ENCODE peak calls at places on chromosomes 16 and 17, in five cellular contexts. P, O, Z, I and F are unnamed samples.

GRCh38 chr17:36728030-36728991 is 126.9 kb downstream of the MRM1 start:
- DNase-seq in O (no peak), I (no peak), P (no peak), Z (no peak), F (no peak)

GRCh38 chr17:75246404-75246803 is 15.0 kb downstream of the GGA3 start:
- DNase-seq in O (no peak), I (no peak), P (no peak), Z (no peak), F (no peak)

GRCh38 chr17:32275060-32276042 is 9.7 kb downstream of the RHBDL3 start:
- DNase-seq in I (no peak), Z (peak), P (no peak), O (no peak), F (no peak)

GRCh38 chr16:50858877-50859627 is 117.2 kb downstream of the CYLD start:
- DNase-seq in Z (no peak), P (no peak), O (no peak), I (no peak), F (no peak)

GRCh38 chr17:77837917-77838316 is 120.6 kb upstream of the TNRC6C start:
- DNase-seq in Z (peak), P (no peak), O (no peak), I (no peak), F (no peak)

GRCh38 chr16:31201511-31202401 is 804 bp downstream of the PYCARD start:
- DNase-seq in P (peak), O (peak), I (no peak), Z (peak), F (peak)

GRCh38 chr16:59697236-59697635 is 963.1 kb upstream of the GOT2 start:
- DNase-seq in O (no peak), Z (no peak), I (no peak), P (no peak), F (no peak)

GRCh38 chr16:9647981-9648701 is 534.1 kb downstream of the GRIN2A start:
- DNase-seq in Z (no peak), O (peak), P (no peak), I (peak), F (no peak)

GRCh38 chr16:51607202-51607756 is 456.2 kb upstream of the SALL1 start:
- DNase-seq in I (no peak), Z (no peak), O (no peak), P (no peak), F (no peak)

GRCh38 chr16:9738690-9739089 is 443.5 kb downstream of the GRIN2A start:
- DNase-seq in I (no peak), O (no peak), P (no peak), Z (no peak), F (no peak)

GRCh38 chr17:10646393-10646990 is 10.6 kb downstream of the MYH3 start:
- DNase-seq in P (peak), O (peak), Z (peak), I (peak), F (peak)

GRCh38 chr17:34584805-34585416 is 5.5 kb downstream of the TMEM132E start:
- DNase-seq in O (peak), I (peak), P (no peak), Z (no peak), F (no peak)

GRCh38 chr16:85612801-85613608 is at the start of gene GSE1:
- DNase-seq in O (peak), Z (peak), I (no peak), P (peak), F (peak)

GRCh38 chr16:88943741-88944140 is 33.3 kb downstream of the CBFA2T3 start:
- DNase-seq in P (no peak), I (no peak), O (no peak), Z (peak), F (no peak)

GRCh38 chr16:17275989-17276530 is 194.7 kb downstream of the XYLT1 start:
- DNase-seq in P (no peak), Z (no peak), O (no peak), I (no peak), F (no peak)

GRCh38 chr16:78140818-78141466 is 41.5 kb downstream of the WWOX start:
- DNase-seq in Z (no peak), P (no peak), O (no peak), I (no peak), F (no peak)

GRCh38 chr17:29959658-29960337 is 18.4 kb downstream of the EFCAB5 start:
- DNase-seq in O (no peak), P (no peak), Z (no peak), I (no peak), F (no peak)

GRCh38 chr17:49031965-49032928 is 35.1 kb downstream of the IGF2BP1 start:
- DNase-seq in Z (no peak), P (peak), I (peak), O (peak), F (no peak)

GRCh38 chr16:31029272-31029671 is 4.1 kb upstream of the STX4 start:
- DNase-seq in I (no peak), Z (no peak), P (no peak), O (no peak), F (no peak)